ENCODE peak calls at places on chromosomes 5 and 9, in six cellular contexts. One of them, this sample, is unnamed.

GRCh38 chr9:109401169-109401989 is 80.5 kb upstream of the EPB41L4B start:
- DNase-seq in germinal center: peak; percentile 62
- DNase-seq in GM19239: peak; percentile 43
- DNase-seq in EL: peak; percentile 54
- DNase-seq in activated CD8-positive, alpha-beta memory T cell treated with anti-CD3 and anti-CD28 coated beads, Interleukin-2, amount 10 ng/mL, durations not matched to agents 7 days and 5 days: peak; percentile 54
- DNase-seq in stimulated activated CD8-positive, alpha-beta memory T cell treated with anti-CD3 and anti-CD28 coated beads, Interleukin-4, amount 100 ng/mL, for 1 hour: no peak
- DNase-seq in this sample: peak; percentile 5

GRCh38 chr5:171401167-171401947 is 13.7 kb downstream of the NPM1 start:
- DNase-seq in germinal center: no peak
- DNase-seq in GM19239: no peak
- DNase-seq in EL: no peak
- DNase-seq in activated CD8-positive, alpha-beta memory T cell treated with anti-CD3 and anti-CD28 coated beads, Interleukin-2, amount 10 ng/mL, durations not matched to agents 7 days and 5 days: no peak
- DNase-seq in stimulated activated CD8-positive, alpha-beta memory T cell treated with anti-CD3 and anti-CD28 coated beads, Interleukin-4, amount 100 ng/mL, for 1 hour: no peak
- DNase-seq in this sample: no peak

GRCh38 chr9:19976226-19976625 is 187.4 kb upstream of the SLC24A2 start:
- DNase-seq in germinal center: no peak
- DNase-seq in GM19239: no peak
- DNase-seq in EL: no peak
- DNase-seq in activated CD8-positive, alpha-beta memory T cell treated with anti-CD3 and anti-CD28 coated beads, Interleukin-2, amount 10 ng/mL, durations not matched to agents 7 days and 5 days: peak; percentile 62
- DNase-seq in stimulated activated CD8-positive, alpha-beta memory T cell treated with anti-CD3 and anti-CD28 coated beads, Interleukin-4, amount 100 ng/mL, for 1 hour: no peak
- DNase-seq in this sample: no peak

GRCh38 chr9:74858753-74859414 is 28.8 kb downstream of the TRPM6 start:
- DNase-seq in germinal center: no peak
- DNase-seq in GM19239: no peak
- DNase-seq in EL: peak; percentile 3
- DNase-seq in activated CD8-positive, alpha-beta memory T cell treated with anti-CD3 and anti-CD28 coated beads, Interleukin-2, amount 10 ng/mL, durations not matched to agents 7 days and 5 days: no peak
- DNase-seq in stimulated activated CD8-positive, alpha-beta memory T cell treated with anti-CD3 and anti-CD28 coated beads, Interleukin-4, amount 100 ng/mL, for 1 hour: no peak
- DNase-seq in this sample: no peak

GRCh38 chr9:3647652-3648051 is 121.9 kb upstream of the RFX3 start:
- DNase-seq in germinal center: no peak
- DNase-seq in GM19239: no peak
- DNase-seq in EL: no peak
- DNase-seq in activated CD8-positive, alpha-beta memory T cell treated with anti-CD3 and anti-CD28 coated beads, Interleukin-2, amount 10 ng/mL, durations not matched to agents 7 days and 5 days: no peak
- DNase-seq in stimulated activated CD8-positive, alpha-beta memory T cell treated with anti-CD3 and anti-CD28 coated beads, Interleukin-4, amount 100 ng/mL, for 1 hour: no peak
- DNase-seq in this sample: no peak

GRCh38 chr5:71907001-71907564 is 188.0 kb downstream of the CARTPT start:
- DNase-seq in germinal center: no peak
- DNase-seq in GM19239: no peak
- DNase-seq in EL: no peak
- DNase-seq in activated CD8-positive, alpha-beta memory T cell treated with anti-CD3 and anti-CD28 coated beads, Interleukin-2, amount 10 ng/mL, durations not matched to agents 7 days and 5 days: no peak
- DNase-seq in stimulated activated CD8-positive, alpha-beta memory T cell treated with anti-CD3 and anti-CD28 coated beads, Interleukin-4, amount 100 ng/mL, for 1 hour: no peak
- DNase-seq in this sample: no peak

GRCh38 chr9:127761061-127761460 is 17.4 kb downstream of the SH2D3C start:
- DNase-seq in germinal center: no peak
- DNase-seq in GM19239: no peak
- DNase-seq in EL: no peak
- DNase-seq in activated CD8-positive, alpha-beta memory T cell treated with anti-CD3 and anti-CD28 coated beads, Interleukin-2, amount 10 ng/mL, durations not matched to agents 7 days and 5 days: no peak
- DNase-seq in stimulated activated CD8-positive, alpha-beta memory T cell treated with anti-CD3 and anti-CD28 coated beads, Interleukin-4, amount 100 ng/mL, for 1 hour: no peak
- DNase-seq in this sample: no peak

GRCh38 chr9:84996049-84996448 is 326.5 kb downstream of the NTRK2 start:
- DNase-seq in germinal center: no peak
- DNase-seq in GM19239: no peak
- DNase-seq in EL: no peak
- DNase-seq in activated CD8-positive, alpha-beta memory T cell treated with anti-CD3 and anti-CD28 coated beads, Interleukin-2, amount 10 ng/mL, durations not matched to agents 7 days and 5 days: no peak
- DNase-seq in stimulated activated CD8-positive, alpha-beta memory T cell treated with anti-CD3 and anti-CD28 coated beads, Interleukin-4, amount 100 ng/mL, for 1 hour: no peak
- DNase-seq in this sample: no peak

GRCh38 chr5:132812949-132813598 is at the start of gene SOWAHA:
- DNase-seq in germinal center: peak; percentile 33
- DNase-seq in GM19239: no peak
- DNase-seq in EL: no peak
- DNase-seq in activated CD8-positive, alpha-beta memory T cell treated with anti-CD3 and anti-CD28 coated beads, Interleukin-2, amount 10 ng/mL, durations not matched to agents 7 days and 5 days: no peak
- DNase-seq in stimulated activated CD8-positive, alpha-beta memory T cell treated with anti-CD3 and anti-CD28 coated beads, Interleukin-4, amount 100 ng/mL, for 1 hour: no peak
- DNase-seq in this sample: no peak

GRCh38 chr5:73793911-73794310 is 167.9 kb downstream of the ARHGEF28 start:
- DNase-seq in germinal center: no peak
- DNase-seq in GM19239: no peak
- DNase-seq in EL: peak; percentile 52
- DNase-seq in activated CD8-positive, alpha-beta memory T cell treated with anti-CD3 and anti-CD28 coated beads, Interleukin-2, amount 10 ng/mL, durations not matched to agents 7 days and 5 days: no peak
- DNase-seq in stimulated activated CD8-positive, alpha-beta memory T cell treated with anti-CD3 and anti-CD28 coated beads, Interleukin-4, amount 100 ng/mL, for 1 hour: no peak
- DNase-seq in this sample: no peak

GRCh38 chr5:117833666-117834065 is 1154.7 kb downstream of the DTWD2 start:
- DNase-seq in germinal center: no peak
- DNase-seq in GM19239: no peak
- DNase-seq in EL: no peak
- DNase-seq in activated CD8-positive, alpha-beta memory T cell treated with anti-CD3 and anti-CD28 coated beads, Interleukin-2, amount 10 ng/mL, durations not matched to agents 7 days and 5 days: no peak
- DNase-seq in stimulated activated CD8-positive, alpha-beta memory T cell treated with anti-CD3 and anti-CD28 coated beads, Interleukin-4, amount 100 ng/mL, for 1 hour: no peak
- DNase-seq in this sample: no peak

GRCh38 chr9:126000731-126001580 is 253.8 kb downstream of the PBX3 start:
- DNase-seq in germinal center: no peak
- DNase-seq in GM19239: no peak
- DNase-seq in EL: peak; percentile 11
- DNase-seq in activated CD8-positive, alpha-beta memory T cell treated with anti-CD3 and anti-CD28 coated beads, Interleukin-2, amount 10 ng/mL, durations not matched to agents 7 days and 5 days: no peak
- DNase-seq in stimulated activated CD8-positive, alpha-beta memory T cell treated with anti-CD3 and anti-CD28 coated beads, Interleukin-4, amount 100 ng/mL, for 1 hour: no peak
- DNase-seq in this sample: no peak

GRCh38 chr9:123926986-123927385 is 2.9 kb downstream of the DENND1A start:
- DNase-seq in germinal center: no peak
- DNase-seq in GM19239: no peak
- DNase-seq in EL: no peak
- DNase-seq in activated CD8-positive, alpha-beta memory T cell treated with anti-CD3 and anti-CD28 coated beads, Interleukin-2, amount 10 ng/mL, durations not matched to agents 7 days and 5 days: no peak
- DNase-seq in stimulated activated CD8-positive, alpha-beta memory T cell treated with anti-CD3 and anti-CD28 coated beads, Interleukin-4, amount 100 ng/mL, for 1 hour: no peak
- DNase-seq in this sample: no peak

GRCh38 chr5:146344155-146345118 is 5.8 kb downstream of the POU4F3 start:
- DNase-seq in germinal center: no peak
- DNase-seq in GM19239: no peak
- DNase-seq in EL: peak; percentile 19
- DNase-seq in activated CD8-positive, alpha-beta memory T cell treated with anti-CD3 and anti-CD28 coated beads, Interleukin-2, amount 10 ng/mL, durations not matched to agents 7 days and 5 days: no peak
- DNase-seq in stimulated activated CD8-positive, alpha-beta memory T cell treated with anti-CD3 and anti-CD28 coated beads, Interleukin-4, amount 100 ng/mL, for 1 hour: no peak
- DNase-seq in this sample: no peak

GRCh38 chr9:84513981-84514380 is 155.5 kb upstream of the NTRK2 start:
- DNase-seq in germinal center: no peak
- DNase-seq in GM19239: no peak
- DNase-seq in EL: no peak
- DNase-seq in activated CD8-positive, alpha-beta memory T cell treated with anti-CD3 and anti-CD28 coated beads, Interleukin-2, amount 10 ng/mL, durations not matched to agents 7 days and 5 days: no peak
- DNase-seq in stimulated activated CD8-positive, alpha-beta memory T cell treated with anti-CD3 and anti-CD28 coated beads, Interleukin-4, amount 100 ng/mL, for 1 hour: no peak
- DNase-seq in this sample: no peak

GRCh38 chr5:77636423-77637169 is 1.9 kb downstream of the OTP start:
- DNase-seq in germinal center: no peak
- DNase-seq in GM19239: no peak
- DNase-seq in EL: no peak
- DNase-seq in activated CD8-positive, alpha-beta memory T cell treated with anti-CD3 and anti-CD28 coated beads, Interleukin-2, amount 10 ng/mL, durations not matched to agents 7 days and 5 days: no peak
- DNase-seq in stimulated activated CD8-positive, alpha-beta memory T cell treated with anti-CD3 and anti-CD28 coated beads, Interleukin-4, amount 100 ng/mL, for 1 hour: no peak
- DNase-seq in this sample: no peak

GRCh38 chr5:98750693-98751092 is 22.8 kb upstream of the RGMB start:
- DNase-seq in germinal center: no peak
- DNase-seq in GM19239: no peak
- DNase-seq in EL: no peak
- DNase-seq in activated CD8-positive, alpha-beta memory T cell treated with anti-CD3 and anti-CD28 coated beads, Interleukin-2, amount 10 ng/mL, durations not matched to agents 7 days and 5 days: no peak
- DNase-seq in stimulated activated CD8-positive, alpha-beta memory T cell treated with anti-CD3 and anti-CD28 coated beads, Interleukin-4, amount 100 ng/mL, for 1 hour: no peak
- DNase-seq in this sample: no peak